ENCODE peak calls at places on chromosomes 16 and 17, in seven cellular contexts. A, L, V, M, C, R and T are unnamed samples.
A peak's percentile ranks its signal among the peaks of the same experiment; 100 is the strongest.

GRCh38 chr16:84245933-84246678 is 6.3 kb upstream of the KCNG4 start:
- DNase-seq in A (peak; percentile 50), C (no peak), V (no peak), M (no peak), R (no peak), L (no peak), T (no peak)

GRCh38 chr16:4373909-4374742 is 2.5 kb downstream of the VASN start:
- DNase-seq in L (peak; percentile 80), C (peak; percentile 57), M (peak; percentile 94), V (peak; percentile 28), A (peak; percentile 57), R (peak; percentile 72), T (peak; percentile 90)

GRCh38 chr17:63196772-63197335 is 230.8 kb downstream of the TANC2 start:
- DNase-seq in V (no peak), R (no peak), A (no peak), C (no peak), M (no peak), L (no peak), T (no peak)

GRCh38 chr17:67238976-67239375 is 6.0 kb downstream of the HELZ start:
- DNase-seq in R (no peak), C (no peak), V (peak; percentile 32), M (no peak), A (no peak), L (no peak), T (no peak)

GRCh38 chr17:3710951-3711383 is 12.7 kb upstream of the HASPIN start:
- DNase-seq in R (no peak), A (no peak), L (no peak), V (no peak), C (peak; percentile 54), M (no peak), T (no peak)

GRCh38 chr16:30525844-30526136 is 576 bp downstream of the ZNF768 start:
- DNase-seq in R (no peak), L (no peak), M (peak; percentile 35), V (no peak), C (no peak), A (no peak), T (no peak)

GRCh38 chr17:50719924-50720805 is 762 bp downstream of the LUC7L3 start:
- DNase-seq in M (no peak), V (no peak), R (no peak), A (no peak), L (no peak), C (no peak), T (no peak)

GRCh38 chr17:3739422-3740124 is 15.9 kb downstream of the HASPIN start:
- DNase-seq in A (no peak), L (no peak), R (no peak), C (no peak), V (no peak), M (no peak), T (no peak)

GRCh38 chr17:35540589-35541404 is 3.3 kb upstream of the SLFN12L start:
- DNase-seq in M (no peak), R (peak; percentile 89), C (no peak), V (no peak), A (no peak), L (no peak), T (peak; percentile 82)

GRCh38 chr17:66483946-66484345 is 181.5 kb downstream of the PRKCA start:
- DNase-seq in V (no peak), M (no peak), A (no peak), L (no peak), C (no peak), R (no peak), T (no peak)

GRCh38 chr17:77644981-77645380 is 313.5 kb upstream of the TNRC6C start:
- DNase-seq in A (no peak), V (no peak), R (peak; percentile 67), L (no peak), C (peak; percentile 67), M (no peak), T (no peak)

DNA sequence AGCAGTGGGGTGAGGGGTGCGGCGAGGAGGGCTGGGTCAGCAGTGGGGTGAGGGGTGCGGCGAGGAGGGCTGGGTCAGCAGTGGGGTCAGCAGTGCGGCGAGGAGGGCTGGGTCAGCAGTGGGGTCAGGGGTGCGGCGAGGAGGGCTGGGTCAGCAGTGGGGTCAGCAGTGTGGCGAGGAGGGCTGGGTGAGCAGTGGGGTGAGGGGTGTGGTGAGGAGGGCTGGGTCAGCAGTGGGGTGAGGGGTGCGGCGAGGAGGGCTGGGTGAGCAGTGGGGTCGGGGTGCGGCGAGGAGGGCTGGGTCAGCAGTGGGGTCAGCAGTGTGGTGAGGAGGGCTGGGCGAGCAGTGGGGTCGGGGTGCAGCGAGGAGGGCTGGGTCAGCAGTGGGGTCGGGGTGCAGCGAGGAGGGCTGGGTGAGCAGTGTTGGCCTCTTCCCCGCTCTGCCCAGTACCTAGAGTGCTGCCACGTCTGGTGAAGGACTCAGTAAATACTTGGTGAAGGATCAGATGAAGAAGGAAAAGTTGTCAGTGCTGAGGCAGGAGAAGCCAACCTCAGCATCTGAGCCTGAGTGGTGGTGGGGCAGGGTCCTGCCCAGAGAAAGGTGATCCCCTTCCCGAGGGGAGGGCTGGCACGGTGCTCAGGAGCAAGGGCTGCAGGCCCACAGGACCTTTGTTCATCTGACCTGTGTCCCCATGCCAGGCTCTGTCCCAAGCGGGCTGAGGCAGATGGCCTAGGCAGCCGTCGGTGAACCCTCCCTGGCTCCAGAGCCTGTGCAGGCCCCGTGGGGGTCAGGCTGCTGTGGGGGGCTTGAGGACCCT is 94.0 kb downstream of the METRNL start:
- DNase-seq in A (no peak), C (peak; percentile 30), M (no peak), R (peak; percentile 72), L (no peak), V (no peak), T (no peak)
- H3K9me3 ChIP-seq in A (peaks cover 4% of the 10 kb centered on the region), C (no peaks in the 10 kb centered on the region), M (no peaks in the 10 kb centered on the region), R (no peaks in the 10 kb centered on the region), L (no peaks in the 10 kb centered on the region), V (peaks cover 3% of the 10 kb centered on the region), T (no peaks in the 10 kb centered on the region)

GRCh38 chr17:5092139-5093010 is 14.1 kb downstream of the ZFP3 start:
- DNase-seq in C (no peak), L (no peak), R (no peak), A (no peak), M (no peak), V (no peak), T (no peak)
- H3K9me3 ChIP-seq in C (peaks cover 58% of the 10 kb centered on the region), L (peaks cover 80% of the 10 kb centered on the region), R (peaks cover 100% of the 10 kb centered on the region), A (peaks cover 9% of the 10 kb centered on the region), M (peaks cover 48% of the 10 kb centered on the region), V (peaks cover 6% of the 10 kb centered on the region), T (peaks cover 42% of the 10 kb centered on the region)

GRCh38 chr17:16622540-16623277 is 30.9 kb downstream of the ZNF624 start:
- DNase-seq in C (no peak), A (no peak), R (no peak), V (no peak), M (no peak), L (no peak), T (no peak)

GRCh38 chr17:16623282-16623681 is 30.4 kb downstream of the ZNF624 start:
- DNase-seq in C (no peak), V (no peak), L (no peak), M (no peak), R (no peak), A (no peak), T (no peak)

DNA sequence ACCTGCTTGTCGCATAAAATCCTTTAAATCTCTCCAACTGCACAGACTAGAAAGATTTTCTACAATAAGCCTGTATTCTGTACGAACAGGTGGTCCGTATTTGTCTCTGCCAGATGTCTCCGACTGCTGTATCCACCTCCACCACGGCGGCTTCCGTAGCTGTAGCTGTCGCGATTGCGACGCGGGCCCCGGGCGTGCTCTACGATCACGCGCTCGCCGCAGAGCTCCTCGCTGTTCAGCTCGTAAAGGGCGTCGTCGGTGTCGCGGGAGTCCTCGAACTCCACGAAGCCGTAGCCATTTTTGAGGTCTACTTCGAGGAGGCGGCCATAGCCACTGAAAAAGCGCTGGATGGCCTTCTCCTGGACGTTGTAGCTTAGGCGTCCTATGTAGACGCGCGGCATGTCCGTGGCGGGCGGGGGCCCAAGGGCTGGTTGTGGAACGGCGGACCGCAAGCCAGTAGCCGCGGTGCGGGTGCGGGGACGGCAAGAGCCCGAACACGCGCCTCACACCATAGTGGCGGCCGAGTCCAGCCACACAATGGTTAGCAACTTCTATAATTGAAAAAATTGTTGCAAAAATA is 36.1 kb downstream of the ZNF624 start:
- DNase-seq in M (no peak), A (no peak), C (no peak), V (no peak), L (no peak), R (peak; percentile 58), T (no peak)
- H3K9me3 ChIP-seq in M (peaks cover 4% of the 10 kb centered on the region), A (peaks cover 60% of the 10 kb centered on the region), C (peaks cover 10% of the 10 kb centered on the region), V (peaks cover 57% of the 10 kb centered on the region), L (peaks cover 5% of the 10 kb centered on the region), R (peaks cover 97% of the 10 kb centered on the region), T (peaks cover 11% of the 10 kb centered on the region)

DNA sequence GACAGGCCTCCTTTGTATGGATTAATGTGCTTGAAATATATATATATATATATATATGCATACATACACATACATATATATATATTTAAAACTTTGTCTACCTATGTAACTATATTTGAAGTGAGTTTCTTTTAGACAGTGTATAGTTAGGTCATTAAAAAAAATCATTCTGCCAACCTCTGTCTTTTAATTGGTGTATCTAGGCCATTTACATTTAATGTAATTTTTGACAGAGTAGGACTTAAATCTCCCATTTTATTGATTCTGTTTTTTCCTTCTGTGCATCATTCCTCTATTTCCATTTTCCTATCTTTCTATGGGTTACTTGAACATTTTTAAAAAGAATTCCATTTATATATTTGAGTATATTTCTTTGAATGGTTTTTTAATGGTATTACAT is 125.2 kb downstream of the IRF8 start:
- DNase-seq in C (no peak), V (no peak), A (no peak), R (no peak), L (no peak), M (no peak), T (no peak)
- H3K9me3 ChIP-seq in C (peaks cover 4% of the 10 kb centered on the region), V (peaks cover 18% of the 10 kb centered on the region), A (peaks cover 4% of the 10 kb centered on the region), R (peaks cover 44% of the 10 kb centered on the region), L (peaks cover 7% of the 10 kb centered on the region), M (peaks cover 14% of the 10 kb centered on the region), T (peaks cover 18% of the 10 kb centered on the region)

GRCh38 chr17:21686165-21687015 is 5.9 kb upstream of the KCNJ18 start:
- DNase-seq in R (peak; percentile 61), M (no peak), C (no peak), L (no peak), A (no peak), V (no peak), T (no peak)
- H3K9me3 ChIP-seq in R (peaks cover 8% of the 10 kb centered on the region), M (no peaks in the 10 kb centered on the region), C (peaks cover 46% of the 10 kb centered on the region), L (no peaks in the 10 kb centered on the region), A (peaks cover 3% of the 10 kb centered on the region), V (no peaks in the 10 kb centered on the region), T (peaks cover 4% of the 10 kb centered on the region)